ENCODE peak calls at places on chromosomes 13 and 19, in ten cellular contexts. S is Caco-2; R is cardiac muscle cell; A is CD8-positive, alpha-beta T cell; W is mucosa of descending colon; D is GM23248; J is trophoblast cell; F is psoas muscle; P is bronchial epithelial cell; H is stomach. T is an unnamed sample. For H3K36me3, the result is how much of the 10 kb centered on the place peaks cover.

GRCh38 chr19:19445911-19446361 is 40.5 kb downstream of the GATAD2A start:
- DNase-seq in S (no peak), R (no peak), A (no peak), W (peak), D (peak), J (no peak), F (no peak), P (peak), H (no peak), T (no peak)

GRCh38 chr19:2827840-2828489 is 8.3 kb downstream of the ZNF554 start:
- DNase-seq in S (no peak), R (no peak), A (no peak), W (no peak), D (no peak), J (no peak), F (no peak), P (no peak), H (no peak), T (no peak)

GRCh38 chr13:35478384-35479222 is 2.1 kb upstream of the MAB21L1 start:
- DNase-seq in S (no peak), R (peak), A (no peak), W (no peak), D (no peak), J (no peak), F (peak), P (no peak), H (no peak), T (no peak)

GRCh38 chr19:55831846-55832245 is at the start of gene NLRP11:
- DNase-seq in S (no peak), R (no peak), A (no peak), W (no peak), D (no peak), J (no peak), F (no peak), P (no peak), H (no peak), T (no peak)

GRCh38 chr19:7973883-7974282 is 30.4 kb upstream of the TIMM44 start:
- DNase-seq in S (no peak), R (no peak), A (no peak), W (no peak), D (no peak), J (no peak), F (peak), P (no peak), H (no peak), T (peak)

GRCh38 chr19:51467864-51468544 is 9.8 kb upstream of the SIGLEC8 start:
- DNase-seq in S (no peak), R (no peak), A (no peak), W (no peak), D (no peak), J (no peak), F (no peak), P (no peak), H (peak), T (no peak)

GRCh38 chr19:31232220-31232619 is 117.0 kb downstream of the TSHZ3 start:
- DNase-seq in S (no peak), R (peak), A (no peak), W (no peak), D (peak), J (no peak), F (no peak), P (no peak), H (no peak), T (no peak)

GRCh38 chr13:23505007-23505406 is 65.2 kb upstream of the TNFRSF19 start:
- DNase-seq in S (no peak), R (no peak), A (no peak), W (no peak), D (peak), J (no peak), F (no peak), P (peak), H (no peak), T (peak)

GRCh38 chr13:92602560-92602959 is 624.0 kb upstream of the GPC6 start:
- DNase-seq in S (no peak), R (no peak), A (no peak), W (no peak), D (no peak), J (no peak), F (no peak), P (peak), H (no peak), T (no peak)

GRCh38 chr19:12668937-12669271 is 2.3 kb downstream of the WDR83 start:
- DNase-seq in S (peak), R (peak), A (peak), W (no peak), D (peak), J (peak), F (peak), P (peak), H (peak), T (peak)

GRCh38 chr13:28055362-28055761 is 45.0 kb downstream of the FLT3 start:
- DNase-seq in S (no peak), R (no peak), A (no peak), W (no peak), D (no peak), J (no peak), F (no peak), P (no peak), H (no peak), T (no peak)
- H3K36me3 ChIP-seq in S (under half), R (under half), A (under half), W (under half), D (under half), J (under half), F (under half), P (under half), H (under half), T (under half)

DNA sequence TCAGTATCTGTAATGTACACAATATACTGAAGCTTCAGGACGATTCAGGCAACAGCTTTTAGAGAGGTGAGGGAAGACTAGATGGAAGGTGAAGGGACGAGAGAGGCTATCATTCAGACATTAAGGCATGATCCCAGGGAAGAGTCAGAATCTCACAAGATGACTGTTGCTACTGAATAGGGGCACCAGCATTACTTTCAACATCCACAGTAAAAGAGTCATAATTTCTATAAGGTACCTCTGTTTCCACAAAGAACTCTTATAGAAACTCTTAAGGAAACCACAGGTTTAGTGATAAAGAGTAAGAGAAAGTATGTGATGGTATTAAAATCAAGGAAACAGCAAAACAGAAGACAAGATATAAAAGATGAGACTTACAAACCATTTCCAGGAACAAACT is 23.0 kb downstream of the LCP1 start:
- DNase-seq in S (no peak), R (no peak), A (no peak), W (no peak), D (no peak), J (peak), F (no peak), P (no peak), H (no peak), T (no peak)
- H3K36me3 ChIP-seq in S (under half), R (under half), A (under half), W (under half), D (under half), J (under half), F (under half), P (under half), H (under half), T (under half)

DNA sequence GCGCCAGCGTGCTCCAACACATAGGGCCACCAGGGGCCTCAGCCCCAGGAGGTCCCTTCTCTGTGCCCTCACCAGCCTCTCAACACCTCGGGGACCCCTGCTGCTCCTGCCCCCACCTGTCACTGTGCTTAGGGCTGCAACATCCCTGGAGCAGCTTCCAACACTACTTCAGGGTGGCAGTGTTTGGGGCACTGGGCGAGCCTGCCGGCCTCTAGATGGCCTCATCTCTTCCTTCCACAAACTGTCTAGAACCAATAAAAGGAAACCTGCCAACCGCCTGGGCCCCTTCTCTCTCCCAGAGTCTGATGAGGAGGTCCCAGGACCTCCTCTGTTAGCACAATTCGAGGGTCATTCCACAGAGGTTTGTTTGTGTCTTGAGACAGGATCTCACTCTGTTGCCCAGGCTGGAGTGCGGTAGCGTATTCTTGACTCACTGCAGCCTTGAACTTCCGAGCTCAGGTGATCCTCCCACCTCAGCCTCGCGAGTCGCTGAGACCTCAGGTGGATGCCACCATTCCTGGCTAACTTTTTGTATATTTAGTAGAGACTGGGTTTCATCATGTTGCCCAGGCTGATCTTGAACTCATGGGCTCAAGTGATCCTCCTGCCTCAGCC is 10.1 kb upstream of the SHD start:
- DNase-seq in S (no peak), R (no peak), A (no peak), W (no peak), D (no peak), J (no peak), F (no peak), P (no peak), H (no peak), T (no peak)
- H3K36me3 ChIP-seq in S (under half), R (under half), A (under half), W (under half), D (under half), J (under half), F (under half), P (under half), H (half or more), T (half or more)

GRCh38 chr19:44975444-44975843 is 20.3 kb downstream of the CLPTM1 start:
- DNase-seq in S (no peak), R (no peak), A (no peak), W (no peak), D (no peak), J (no peak), F (no peak), P (no peak), H (no peak), T (no peak)

GRCh38 chr19:44969437-44969836 is 14.3 kb downstream of the CLPTM1 start:
- DNase-seq in S (no peak), R (no peak), A (no peak), W (no peak), D (no peak), J (no peak), F (no peak), P (no peak), H (no peak), T (no peak)

GRCh38 chr19:44974809-44975347 is 19.7 kb downstream of the CLPTM1 start:
- DNase-seq in S (no peak), R (no peak), A (no peak), W (no peak), D (no peak), J (no peak), F (no peak), P (no peak), H (no peak), T (no peak)

GRCh38 chr19:44973982-44974735 is 19.0 kb downstream of the CLPTM1 start:
- DNase-seq in S (no peak), R (no peak), A (no peak), W (no peak), D (no peak), J (no peak), F (no peak), P (no peak), H (no peak), T (no peak)

GRCh38 chr19:44972802-44973201 is 17.6 kb downstream of the CLPTM1 start:
- DNase-seq in S (no peak), R (no peak), A (no peak), W (no peak), D (no peak), J (no peak), F (no peak), P (no peak), H (no peak), T (no peak)
- H3K36me3 ChIP-seq in S (under half), R (under half), A (under half), W (under half), D (under half), J (half or more), F (under half), P (under half), H (half or more), T (half or more)

DNA sequence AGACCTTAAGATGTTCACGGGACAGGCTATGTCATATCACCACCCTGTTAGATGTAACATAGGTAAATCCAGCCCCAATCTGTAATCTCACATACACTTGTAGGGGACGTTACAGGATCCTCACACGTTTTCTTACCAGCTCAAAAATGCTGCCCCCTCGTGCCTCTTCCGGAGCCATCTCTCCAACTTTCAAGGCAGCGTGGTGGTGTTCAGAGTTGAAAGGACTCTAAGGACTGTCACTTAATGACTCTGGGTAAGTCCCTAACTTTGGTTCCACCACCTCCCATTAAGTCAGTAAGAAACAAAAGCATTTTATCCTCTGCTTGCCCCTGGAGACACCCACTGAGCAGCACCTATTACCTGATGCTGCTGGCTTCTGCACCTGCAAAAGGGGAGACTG is 4.4 kb downstream of the MED26 start:
- DNase-seq in S (no peak), R (no peak), A (no peak), W (no peak), D (no peak), J (no peak), F (peak), P (no peak), H (no peak), T (no peak)
- H3K36me3 ChIP-seq in S (under half), R (under half), A (under half), W (under half), D (under half), J (under half), F (under half), P (under half), H (under half), T (under half)

GRCh38 chr19:11447347-11448262 is 12.2 kb downstream of the PRKCSH start:
- DNase-seq in S (no peak), R (no peak), A (no peak), W (no peak), D (no peak), J (no peak), F (no peak), P (no peak), H (no peak), T (no peak)

GRCh38 chr19:11448923-11449554 is 13.6 kb downstream of the PRKCSH start:
- DNase-seq in S (no peak), R (no peak), A (no peak), W (no peak), D (no peak), J (no peak), F (no peak), P (no peak), H (no peak), T (no peak)

GRCh38 chr19:11446652-11447301 is 11.3 kb downstream of the PRKCSH start:
- DNase-seq in S (peak), R (peak), A (peak), W (peak), D (peak), J (no peak), F (peak), P (no peak), H (peak), T (peak)

GRCh38 chr19:11446271-11446651 is 10.8 kb downstream of the PRKCSH start:
- DNase-seq in S (no peak), R (no peak), A (no peak), W (no peak), D (no peak), J (no peak), F (no peak), P (no peak), H (no peak), T (no peak)

GRCh38 chr19:11448410-11448809 is 13.0 kb downstream of the PRKCSH start:
- DNase-seq in S (no peak), R (no peak), A (no peak), W (no peak), D (no peak), J (no peak), F (no peak), P (no peak), H (no peak), T (no peak)
- H3K36me3 ChIP-seq in S (under half), R (under half), A (under half), W (under half), D (under half), J (half or more), F (under half), P (under half), H (half or more), T (half or more)

GRCh38 chr19:5137571-5138124 is 168.7 kb downstream of the KDM4B start:
- DNase-seq in S (peak), R (peak), A (peak), W (no peak), D (no peak), J (no peak), F (peak), P (no peak), H (no peak), T (no peak)
- H3K36me3 ChIP-seq in S (under half), R (under half), A (under half), W (under half), D (under half), J (half or more), F (under half), P (half or more), H (half or more), T (half or more)

GRCh38 chr13:50928088-50928487 is 18.5 kb downstream of the RNASEH2B start:
- DNase-seq in S (no peak), R (no peak), A (no peak), W (no peak), D (no peak), J (no peak), F (no peak), P (no peak), H (no peak), T (no peak)
- H3K36me3 ChIP-seq in S (under half), R (under half), A (under half), W (under half), D (under half), J (under half), F (under half), P (under half), H (under half), T (under half)

DNA sequence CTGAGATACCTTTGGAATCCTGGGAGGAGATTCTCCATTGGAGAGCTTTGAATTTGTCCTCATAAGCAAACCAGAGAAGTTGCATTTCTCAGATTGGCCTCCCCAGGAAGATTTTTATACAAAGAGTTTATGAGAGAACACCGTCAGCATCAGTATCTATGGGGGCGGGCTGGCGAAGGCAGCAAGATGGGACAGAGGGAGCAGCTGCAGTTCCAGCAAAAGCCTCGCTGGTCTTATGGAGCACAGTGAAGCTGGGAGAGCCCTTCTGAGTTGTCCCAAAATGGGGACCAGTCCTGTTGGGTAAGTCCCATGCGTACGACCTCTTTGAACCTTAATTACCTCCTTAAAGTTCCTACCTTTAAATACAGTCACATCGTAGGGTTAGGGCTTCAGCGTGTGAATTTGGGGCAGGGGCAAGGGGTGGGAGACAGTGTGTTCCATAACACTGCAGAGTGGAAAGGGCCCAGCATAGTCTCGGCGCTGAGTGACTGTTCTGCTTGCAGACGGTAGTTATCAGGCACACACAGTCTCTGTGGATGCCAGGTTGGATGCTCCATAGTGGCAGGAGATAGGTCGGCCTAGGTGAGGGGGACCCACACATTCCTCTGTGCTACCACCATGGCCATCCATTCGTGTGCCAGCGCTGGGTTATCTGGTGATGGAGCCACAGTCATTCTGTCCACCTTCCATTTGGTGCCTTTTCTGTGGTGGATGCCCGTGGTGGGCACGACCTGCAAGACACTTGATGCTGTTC is 34.9 kb upstream of the GPR183 start:
- DNase-seq in S (no peak), R (no peak), A (no peak), W (no peak), D (no peak), J (no peak), F (no peak), P (no peak), H (no peak), T (no peak)
- H3K36me3 ChIP-seq in S (under half), R (under half), A (under half), W (under half), D (under half), J (under half), F (under half), P (under half), H (half or more), T (half or more)